ENCODE peak calls at places on chromosomes 11 and 22, in seven cellular contexts. One of them, this sample, is unnamed.

GRCh38 chr22:43529954-43530863 is 118.4 kb downstream of the MPPED1 start:
- DNase-seq in NCI-H2029 treated with DMSO at 0.1 percent for 48 hours: no peak
- DNase-seq in neural crest cell: no peak
- DNase-seq in GM12865: no peak
- DNase-seq in body of pancreas: no peak
- DNase-seq in dorsolateral prefrontal cortex: no peak
- DNase-seq in NCI-H2081: no peak
- DNase-seq in this sample: peak

GRCh38 chr11:101022256-101022655 is 107.4 kb downstream of the PGR start:
- DNase-seq in NCI-H2081: no peak
- DNase-seq in body of pancreas: no peak
- DNase-seq in neural crest cell: no peak
- DNase-seq in NCI-H2029 treated with DMSO at 0.1 percent for 48 hours: no peak
- DNase-seq in dorsolateral prefrontal cortex: no peak
- DNase-seq in GM12865: no peak
- DNase-seq in this sample: no peak

GRCh38 chr22:44365832-44366231 is 53.1 kb upstream of the SHISAL1 start:
- DNase-seq in body of pancreas: no peak
- DNase-seq in GM12865: no peak
- DNase-seq in neural crest cell: no peak
- DNase-seq in dorsolateral prefrontal cortex: no peak
- DNase-seq in NCI-H2081: no peak
- DNase-seq in NCI-H2029 treated with DMSO at 0.1 percent for 48 hours: no peak
- DNase-seq in this sample: no peak

GRCh38 chr11:20647976-20648565 is 21.3 kb upstream of the NELL1 start:
- DNase-seq in GM12865: peak
- DNase-seq in body of pancreas: peak
- DNase-seq in NCI-H2029 treated with DMSO at 0.1 percent for 48 hours: peak
- DNase-seq in NCI-H2081: peak
- DNase-seq in dorsolateral prefrontal cortex: no peak
- DNase-seq in neural crest cell: peak
- DNase-seq in this sample: peak

GRCh38 chr11:368414-369335 is 624 bp upstream of the B4GALNT4 start:
- DNase-seq in body of pancreas: no peak
- DNase-seq in dorsolateral prefrontal cortex: no peak
- DNase-seq in GM12865: no peak
- DNase-seq in NCI-H2029 treated with DMSO at 0.1 percent for 48 hours: no peak
- DNase-seq in neural crest cell: no peak
- DNase-seq in NCI-H2081: no peak
- DNase-seq in this sample: no peak

GRCh38 chr22:27775087-27775697 is 26.4 kb downstream of the MN1 start:
- DNase-seq in body of pancreas: no peak
- DNase-seq in dorsolateral prefrontal cortex: no peak
- DNase-seq in NCI-H2029 treated with DMSO at 0.1 percent for 48 hours: no peak
- DNase-seq in GM12865: no peak
- DNase-seq in NCI-H2081: no peak
- DNase-seq in neural crest cell: no peak
- DNase-seq in this sample: no peak

GRCh38 chr22:29128891-29129643 is 56.2 kb downstream of the KREMEN1 start:
- DNase-seq in dorsolateral prefrontal cortex: no peak
- DNase-seq in body of pancreas: no peak
- DNase-seq in GM12865: no peak
- DNase-seq in NCI-H2081: no peak
- DNase-seq in neural crest cell: no peak
- DNase-seq in NCI-H2029 treated with DMSO at 0.1 percent for 48 hours: no peak
- DNase-seq in this sample: no peak

GRCh38 chr11:70090989-70091388 is 12.9 kb downstream of the ANO1 start:
- DNase-seq in NCI-H2029 treated with DMSO at 0.1 percent for 48 hours: no peak
- DNase-seq in body of pancreas: no peak
- DNase-seq in dorsolateral prefrontal cortex: no peak
- DNase-seq in neural crest cell: no peak
- DNase-seq in GM12865: no peak
- DNase-seq in NCI-H2081: no peak
- DNase-seq in this sample: no peak

GRCh38 chr11:8362899-8363298 is 99.2 kb upstream of the LMO1 start:
- DNase-seq in body of pancreas: no peak
- DNase-seq in dorsolateral prefrontal cortex: no peak
- DNase-seq in GM12865: no peak
- DNase-seq in NCI-H2029 treated with DMSO at 0.1 percent for 48 hours: no peak
- DNase-seq in NCI-H2081: no peak
- DNase-seq in neural crest cell: no peak
- DNase-seq in this sample: no peak

GRCh38 chr22:37803195-37803635 is 4.5 kb upstream of the GCAT start:
- DNase-seq in NCI-H2029 treated with DMSO at 0.1 percent for 48 hours: no peak
- DNase-seq in neural crest cell: no peak
- DNase-seq in dorsolateral prefrontal cortex: no peak
- DNase-seq in NCI-H2081: no peak
- DNase-seq in GM12865: no peak
- DNase-seq in body of pancreas: no peak
- DNase-seq in this sample: no peak

GRCh38 chr11:113615098-113615497 is 91.0 kb downstream of the TMPRSS5 start:
- DNase-seq in NCI-H2029 treated with DMSO at 0.1 percent for 48 hours: peak
- DNase-seq in GM12865: no peak
- DNase-seq in body of pancreas: no peak
- DNase-seq in NCI-H2081: peak
- DNase-seq in neural crest cell: no peak
- DNase-seq in dorsolateral prefrontal cortex: no peak
- DNase-seq in this sample: no peak

GRCh38 chr22:49531533-49531895 is 296.2 kb downstream of the BRD1 start:
- DNase-seq in body of pancreas: no peak
- DNase-seq in GM12865: no peak
- DNase-seq in neural crest cell: no peak
- DNase-seq in NCI-H2029 treated with DMSO at 0.1 percent for 48 hours: no peak
- DNase-seq in dorsolateral prefrontal cortex: no peak
- DNase-seq in NCI-H2081: no peak
- DNase-seq in this sample: no peak

GRCh38 chr11:12721816-12722604 is 47.8 kb downstream of the TEAD1 start:
- DNase-seq in NCI-H2029 treated with DMSO at 0.1 percent for 48 hours: peak
- DNase-seq in dorsolateral prefrontal cortex: no peak
- DNase-seq in neural crest cell: no peak
- DNase-seq in NCI-H2081: no peak
- DNase-seq in body of pancreas: no peak
- DNase-seq in GM12865: no peak
- DNase-seq in this sample: peak

GRCh38 chr11:126355926-126356897 is 726 bp downstream of the ST3GAL4 start:
- DNase-seq in body of pancreas: no peak
- DNase-seq in NCI-H2081: no peak
- DNase-seq in GM12865: peak
- DNase-seq in neural crest cell: no peak
- DNase-seq in NCI-H2029 treated with DMSO at 0.1 percent for 48 hours: no peak
- DNase-seq in dorsolateral prefrontal cortex: peak
- DNase-seq in this sample: no peak

GRCh38 chr11:8080069-8080670 is 841 bp upstream of the TUB start:
- DNase-seq in GM12865: no peak
- DNase-seq in neural crest cell: no peak
- DNase-seq in NCI-H2081: no peak
- DNase-seq in dorsolateral prefrontal cortex: no peak
- DNase-seq in NCI-H2029 treated with DMSO at 0.1 percent for 48 hours: no peak
- DNase-seq in body of pancreas: no peak
- DNase-seq in this sample: no peak

GRCh38 chr11:10314199-10315072 is 9.6 kb downstream of the ADM start:
- DNase-seq in body of pancreas: no peak
- DNase-seq in dorsolateral prefrontal cortex: no peak
- DNase-seq in NCI-H2081: no peak
- DNase-seq in neural crest cell: no peak
- DNase-seq in NCI-H2029 treated with DMSO at 0.1 percent for 48 hours: peak
- DNase-seq in GM12865: peak
- DNase-seq in this sample: no peak

GRCh38 chr11:26953770-26954392 is 40.0 kb upstream of the FIBIN start:
- DNase-seq in NCI-H2081: no peak
- DNase-seq in body of pancreas: no peak
- DNase-seq in NCI-H2029 treated with DMSO at 0.1 percent for 48 hours: no peak
- DNase-seq in GM12865: no peak
- DNase-seq in dorsolateral prefrontal cortex: no peak
- DNase-seq in neural crest cell: no peak
- DNase-seq in this sample: no peak

GRCh38 chr22:22450343-22450839 is 58.2 kb downstream of the ZNF280B start:
- DNase-seq in NCI-H2081: no peak
- DNase-seq in NCI-H2029 treated with DMSO at 0.1 percent for 48 hours: peak
- DNase-seq in GM12865: peak
- DNase-seq in neural crest cell: no peak
- DNase-seq in dorsolateral prefrontal cortex: no peak
- DNase-seq in body of pancreas: no peak
- DNase-seq in this sample: no peak

GRCh38 chr11:12473366-12473765 is 96.0 kb downstream of the PARVA start:
- DNase-seq in dorsolateral prefrontal cortex: no peak
- DNase-seq in GM12865: no peak
- DNase-seq in body of pancreas: no peak
- DNase-seq in neural crest cell: no peak
- DNase-seq in NCI-H2029 treated with DMSO at 0.1 percent for 48 hours: no peak
- DNase-seq in NCI-H2081: no peak
- DNase-seq in this sample: no peak

GRCh38 chr11:36402568-36403181 is 106.6 kb downstream of the PRR5L start:
- DNase-seq in NCI-H2081: no peak
- DNase-seq in body of pancreas: no peak
- DNase-seq in NCI-H2029 treated with DMSO at 0.1 percent for 48 hours: no peak
- DNase-seq in dorsolateral prefrontal cortex: no peak
- DNase-seq in neural crest cell: no peak
- DNase-seq in GM12865: no peak
- DNase-seq in this sample: no peak

GRCh38 chr11:125514336-125515101 is 18.5 kb upstream of the FEZ1 start:
- DNase-seq in GM12865: peak
- DNase-seq in neural crest cell: no peak
- DNase-seq in NCI-H2029 treated with DMSO at 0.1 percent for 48 hours: no peak
- DNase-seq in body of pancreas: no peak
- DNase-seq in NCI-H2081: no peak
- DNase-seq in dorsolateral prefrontal cortex: no peak
- DNase-seq in this sample: no peak

GRCh38 chr11:61080526-61080925 is 21.8 kb upstream of the CD5 start:
- DNase-seq in body of pancreas: no peak
- DNase-seq in NCI-H2081: no peak
- DNase-seq in GM12865: no peak
- DNase-seq in NCI-H2029 treated with DMSO at 0.1 percent for 48 hours: no peak
- DNase-seq in dorsolateral prefrontal cortex: no peak
- DNase-seq in neural crest cell: no peak
- DNase-seq in this sample: no peak

GRCh38 chr11:74583024-74583624 is 9.3 kb upstream of the POLD3 start:
- DNase-seq in neural crest cell: no peak
- DNase-seq in dorsolateral prefrontal cortex: no peak
- DNase-seq in NCI-H2081: no peak
- DNase-seq in GM12865: no peak
- DNase-seq in body of pancreas: no peak
- DNase-seq in NCI-H2029 treated with DMSO at 0.1 percent for 48 hours: no peak
- DNase-seq in this sample: no peak

GRCh38 chr11:62108017-62108750 is 15.6 kb upstream of the INCENP start:
- DNase-seq in NCI-H2029 treated with DMSO at 0.1 percent for 48 hours: peak
- DNase-seq in dorsolateral prefrontal cortex: no peak
- DNase-seq in neural crest cell: peak
- DNase-seq in NCI-H2081: peak
- DNase-seq in GM12865: peak
- DNase-seq in body of pancreas: peak
- DNase-seq in this sample: peak

GRCh38 chr22:42676059-42676607 is 26.9 kb upstream of the CYB5R3 start:
- DNase-seq in NCI-H2081: no peak
- DNase-seq in dorsolateral prefrontal cortex: no peak
- DNase-seq in body of pancreas: no peak
- DNase-seq in GM12865: no peak
- DNase-seq in NCI-H2029 treated with DMSO at 0.1 percent for 48 hours: no peak
- DNase-seq in neural crest cell: no peak
- DNase-seq in this sample: no peak

GRCh38 chr11:94171693-94172440 is 43.2 kb downstream of the PANX1 start:
- DNase-seq in dorsolateral prefrontal cortex: no peak
- DNase-seq in neural crest cell: no peak
- DNase-seq in NCI-H2029 treated with DMSO at 0.1 percent for 48 hours: no peak
- DNase-seq in GM12865: peak
- DNase-seq in body of pancreas: peak
- DNase-seq in NCI-H2081: peak
- DNase-seq in this sample: peak

GRCh38 chr11:119584193-119585037 is 144.6 kb downstream of the NECTIN1 start:
- DNase-seq in NCI-H2081: peak
- DNase-seq in neural crest cell: peak
- DNase-seq in NCI-H2029 treated with DMSO at 0.1 percent for 48 hours: peak
- DNase-seq in dorsolateral prefrontal cortex: peak
- DNase-seq in GM12865: peak
- DNase-seq in body of pancreas: peak
- DNase-seq in this sample: no peak

GRCh38 chr11:33633251-33634003 is 67.2 kb downstream of the C11orf91 start:
- DNase-seq in body of pancreas: no peak
- DNase-seq in NCI-H2029 treated with DMSO at 0.1 percent for 48 hours: peak
- DNase-seq in NCI-H2081: no peak
- DNase-seq in dorsolateral prefrontal cortex: no peak
- DNase-seq in neural crest cell: no peak
- DNase-seq in GM12865: no peak
- DNase-seq in this sample: peak

GRCh38 chr11:46429709-46430108 is 38.1 kb upstream of the CHRM4 start:
- DNase-seq in NCI-H2029 treated with DMSO at 0.1 percent for 48 hours: no peak
- DNase-seq in neural crest cell: no peak
- DNase-seq in dorsolateral prefrontal cortex: no peak
- DNase-seq in GM12865: no peak
- DNase-seq in body of pancreas: no peak
- DNase-seq in NCI-H2081: no peak
- DNase-seq in this sample: no peak

GRCh38 chr22:37057796-37058510 is 6.4 kb downstream of the KCTD17 start:
- DNase-seq in dorsolateral prefrontal cortex: no peak
- DNase-seq in neural crest cell: no peak
- DNase-seq in body of pancreas: no peak
- DNase-seq in NCI-H2081: no peak
- DNase-seq in GM12865: no peak
- DNase-seq in NCI-H2029 treated with DMSO at 0.1 percent for 48 hours: no peak
- DNase-seq in this sample: no peak

GRCh38 chr11:83502041-83502440 is 215.9 kb upstream of the CCDC90B start:
- DNase-seq in GM12865: no peak
- DNase-seq in body of pancreas: no peak
- DNase-seq in NCI-H2081: no peak
- DNase-seq in dorsolateral prefrontal cortex: no peak
- DNase-seq in neural crest cell: no peak
- DNase-seq in NCI-H2029 treated with DMSO at 0.1 percent for 48 hours: no peak
- DNase-seq in this sample: no peak

GRCh38 chr11:34650528-34650927 is 29.6 kb downstream of the EHF start:
- DNase-seq in GM12865: peak
- DNase-seq in NCI-H2081: no peak
- DNase-seq in dorsolateral prefrontal cortex: no peak
- DNase-seq in body of pancreas: no peak
- DNase-seq in neural crest cell: no peak
- DNase-seq in NCI-H2029 treated with DMSO at 0.1 percent for 48 hours: no peak
- DNase-seq in this sample: no peak

GRCh38 chr11:55726715-55727324 is 46.4 kb upstream of the OR5D13 start:
- DNase-seq in NCI-H2029 treated with DMSO at 0.1 percent for 48 hours: no peak
- DNase-seq in GM12865: peak
- DNase-seq in dorsolateral prefrontal cortex: no peak
- DNase-seq in body of pancreas: no peak
- DNase-seq in NCI-H2081: no peak
- DNase-seq in neural crest cell: no peak
- DNase-seq in this sample: no peak

GRCh38 chr22:42944409-42944808 is 70.5 kb downstream of the PACSIN2 start:
- DNase-seq in neural crest cell: no peak
- DNase-seq in GM12865: no peak
- DNase-seq in NCI-H2029 treated with DMSO at 0.1 percent for 48 hours: no peak
- DNase-seq in body of pancreas: no peak
- DNase-seq in dorsolateral prefrontal cortex: no peak
- DNase-seq in NCI-H2081: no peak
- DNase-seq in this sample: no peak

GRCh38 chr11:28963189-28963588 is 855.0 kb downstream of the METTL15 start:
- DNase-seq in GM12865: no peak
- DNase-seq in NCI-H2029 treated with DMSO at 0.1 percent for 48 hours: no peak
- DNase-seq in body of pancreas: no peak
- DNase-seq in neural crest cell: no peak
- DNase-seq in NCI-H2081: no peak
- DNase-seq in dorsolateral prefrontal cortex: no peak
- DNase-seq in this sample: no peak